ENCODE peak calls at places on chromosomes 11 and 22, in six cellular contexts. N, L, D, S, Y and W are unnamed samples.

GRCh38 chr11:35246725-35247124 is 107.8 kb downstream of the CD44 start:
- DNase-seq in Y (no peak), S (no peak), D (no peak), N (no peak), L (no peak), W (peak)

GRCh38 chr11:118129475-118130196 is 23.0 kb downstream of the SCN4B start:
- DNase-seq in N (no peak), S (no peak), D (no peak), L (no peak), Y (no peak), W (no peak)

GRCh38 chr11:88318017-88318416 is 19.5 kb downstream of the CTSC start:
- DNase-seq in L (no peak), N (no peak), Y (no peak), D (no peak), S (no peak), W (no peak)

GRCh38 chr11:113602483-113602882 is 103.6 kb downstream of the TMPRSS5 start:
- DNase-seq in Y (no peak), N (no peak), D (no peak), L (no peak), S (no peak), W (no peak)

GRCh38 chr22:48402591-48403031 is 1425.1 kb downstream of the BRD1 start:
- DNase-seq in Y (no peak), S (no peak), L (no peak), D (no peak), N (no peak), W (no peak)

GRCh38 chr11:11849127-11849746 is 7.5 kb downstream of the USP47 start:
- DNase-seq in S (peak), D (peak), Y (peak), N (peak), L (peak), W (no peak)

GRCh38 chr22:26679003-26679629 is 21.7 kb downstream of the MIAT start:
- DNase-seq in S (peak), Y (peak), D (no peak), N (peak), L (peak), W (peak)

GRCh38 chr11:85558411-85558810 is 68.7 kb downstream of the DLG2 start:
- DNase-seq in Y (no peak), D (no peak), L (no peak), N (no peak), S (no peak), W (no peak)

GRCh38 chr11:120293038-120293800 is 31.9 kb upstream of the TLCD5 start:
- DNase-seq in Y (no peak), N (no peak), D (no peak), L (no peak), S (no peak), W (no peak)

GRCh38 chr22:28925916-28926315 is 42.5 kb downstream of the ZNRF3 start:
- DNase-seq in N (peak), Y (no peak), L (no peak), S (no peak), D (no peak), W (no peak)

GRCh38 chr22:45240810-45241631 is at the start of gene KIAA0930:
- DNase-seq in D (peak), Y (peak), L (no peak), N (peak), S (peak), W (peak)

GRCh38 chr22:35619336-35620094 is 2.4 kb upstream of the MB start:
- DNase-seq in S (peak), N (peak), Y (no peak), D (no peak), L (no peak), W (no peak)

GRCh38 chr22:34236527-34236926 is 316.3 kb upstream of the LARGE1 start:
- DNase-seq in Y (no peak), N (no peak), L (no peak), S (no peak), D (no peak), W (no peak)

GRCh38 chr11:9205596-9205995 is 59.6 kb downstream of the DENND5A start:
- DNase-seq in D (no peak), Y (no peak), N (no peak), L (no peak), S (no peak), W (no peak)

GRCh38 chr11:9200471-9200870 is 64.7 kb downstream of the DENND5A start:
- DNase-seq in S (no peak), Y (no peak), L (no peak), N (no peak), D (no peak), W (no peak)

GRCh38 chr11:9201372-9202162 is 63.6 kb downstream of the DENND5A start:
- DNase-seq in Y (no peak), N (no peak), S (no peak), L (no peak), D (no peak), W (no peak)

GRCh38 chr11:9206496-9206895 is 58.7 kb downstream of the DENND5A start:
- DNase-seq in Y (no peak), S (no peak), L (no peak), D (no peak), N (no peak), W (no peak)

GRCh38 chr11:9203715-9204311 is 61.3 kb downstream of the DENND5A start:
- DNase-seq in D (no peak), Y (no peak), S (no peak), L (no peak), N (peak), W (no peak)
- TF ChIP-seq POLR2AphosphoS5 in D (no peak), Y (no peak), S (no peak), L (no peak), N (no peak), W (no peak)

GRCh38 chr22:38845368-38845740 is 1.5 kb upstream of the NPTXR start:
- DNase-seq in N (no peak), L (no peak), D (no peak), S (no peak), Y (no peak), W (no peak)

GRCh38 chr22:38843201-38843715 is 570 bp downstream of the NPTXR start:
- DNase-seq in Y (peak), S (peak), N (peak), D (peak), L (no peak), W (peak)

GRCh38 chr22:38844661-38845367 is 986 bp upstream of the NPTXR start:
- DNase-seq in L (no peak), D (no peak), Y (no peak), N (no peak), S (no peak), W (no peak)

GRCh38 chr22:38842512-38843200 is 1.2 kb downstream of the NPTXR start:
- DNase-seq in S (no peak), Y (no peak), D (no peak), L (no peak), N (no peak), W (no peak)

GRCh38 chr22:38843716-38844660 is at the start of gene NPTXR:
- DNase-seq in N (peak), D (no peak), Y (no peak), S (peak), L (no peak), W (no peak)
- TF ChIP-seq POLR2AphosphoS5 in N (peak), D (no peak), Y (peak), S (no peak), L (no peak), W (peak)

DNA sequence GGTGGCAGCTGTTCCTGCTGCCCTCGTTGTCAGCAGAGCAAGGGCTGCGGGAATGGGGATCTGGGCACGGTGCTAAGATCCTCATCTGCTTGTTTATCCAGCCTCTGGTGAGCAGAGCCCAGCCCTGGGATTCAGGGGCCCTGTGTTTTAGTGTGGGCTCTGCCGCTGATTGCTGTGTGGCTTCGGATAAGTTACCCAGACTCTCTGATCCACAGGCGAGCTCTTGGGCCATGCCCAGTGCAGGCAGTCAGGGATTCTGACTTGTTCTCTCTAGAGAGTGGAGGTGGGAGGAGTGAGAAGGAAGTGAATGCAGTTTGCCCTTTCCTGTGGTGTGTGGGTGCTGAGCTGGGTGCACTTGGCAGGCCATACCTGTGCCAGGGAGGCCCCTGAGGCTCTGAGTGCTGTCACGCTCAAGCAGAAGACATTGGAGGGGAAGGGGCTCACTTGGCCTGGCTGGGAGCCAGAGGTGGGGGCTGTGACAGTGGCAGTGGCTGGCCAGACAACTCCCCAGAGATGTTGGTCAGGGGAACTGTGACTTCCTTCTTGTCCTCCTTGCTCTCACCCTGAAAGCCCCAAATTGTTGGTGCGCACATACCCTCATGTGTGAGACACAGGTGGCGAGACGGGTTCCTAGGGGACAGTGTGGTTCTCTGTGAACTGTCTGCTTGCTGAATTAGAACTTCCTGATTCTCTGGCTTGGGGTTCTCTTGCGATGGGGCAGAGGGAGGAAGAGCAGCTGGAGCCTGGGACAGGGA is 43.7 kb downstream of the CD82 start:
- DNase-seq in N (no peak), S (peak), L (peak), Y (peak), D (no peak), W (no peak)
- TF ChIP-seq POLR2AphosphoS5 in N (no peak), S (no peak), L (peak), Y (peak), D (no peak), W (no peak)

GRCh38 chr22:42509548-42509947 is 10.0 kb downstream of the RRP7A start:
- DNase-seq in S (no peak), Y (no peak), D (no peak), L (no peak), N (no peak), W (no peak)
- TF ChIP-seq POLR2AphosphoS5 in S (no peak), Y (no peak), D (no peak), L (no peak), N (no peak), W (no peak)

GRCh38 chr11:266676-267439 is 11.3 kb upstream of the NLRP6 start:
- DNase-seq in L (no peak), Y (peak), D (peak), N (peak), S (no peak), W (no peak)
- TF ChIP-seq POLR2AphosphoS5 in L (no peak), Y (no peak), D (no peak), N (no peak), S (no peak), W (no peak)

DNA sequence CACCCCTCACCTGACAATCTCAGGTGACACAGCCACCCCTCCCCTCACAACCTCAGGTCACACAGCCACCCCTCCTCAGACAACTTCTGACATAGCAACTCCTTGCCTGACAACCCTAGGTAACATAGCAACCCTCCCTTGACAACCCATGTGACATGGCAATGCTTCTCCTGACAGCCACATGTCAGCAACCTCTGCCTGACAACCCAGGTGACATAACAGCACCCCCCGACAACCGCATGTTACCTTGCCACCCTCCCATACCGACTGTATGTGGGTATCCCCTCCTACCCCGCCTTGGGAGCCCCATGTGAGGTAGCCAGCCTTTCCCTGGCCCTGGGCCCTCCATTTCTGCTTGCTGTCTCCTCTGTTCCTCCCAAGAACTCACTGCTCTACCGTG is 77.7 kb upstream of the B3GAT1 start:
- DNase-seq in N (no peak), L (no peak), Y (no peak), D (no peak), S (no peak), W (no peak)
- TF ChIP-seq POLR2AphosphoS5 in N (no peak), L (no peak), Y (no peak), D (no peak), S (no peak), W (no peak)

GRCh38 chr22:50445071-50445879 is 29.6 kb downstream of the SBF1 start:
- DNase-seq in L (no peak), Y (no peak), S (no peak), D (peak), N (peak), W (no peak)
- TF ChIP-seq POLR2AphosphoS5 in L (no peak), Y (peak), S (no peak), D (peak), N (peak), W (no peak)